ENCODE peak calls at places on chromosomes 2 and 18, in seven cellular contexts. One of them, this sample, is unnamed.

GRCh38 chr2:112623913-112624777 is 21.6 kb upstream of the SLC20A1 start:
- DNase-seq in bronchial epithelial cell: peak; percentile 98
- DNase-seq in nephron progenitor cell: no peak
- DNase-seq in endothelial cell: no peak
- DNase-seq in PC-9: peak; percentile 96
- DNase-seq in dorsolateral prefrontal cortex: no peak
- DNase-seq in CD4-positive, alpha-beta T cell: peak; percentile 75
- DNase-seq in this sample: peak; percentile 79

GRCh38 chr2:174683392-174683759 is 80.9 kb downstream of the CHRNA1 start:
- DNase-seq in nephron progenitor cell: no peak
- DNase-seq in PC-9: no peak
- DNase-seq in endothelial cell: no peak
- DNase-seq in CD4-positive, alpha-beta T cell: no peak
- DNase-seq in dorsolateral prefrontal cortex: no peak
- DNase-seq in bronchial epithelial cell: peak; percentile 35
- DNase-seq in this sample: no peak

GRCh38 chr2:238220892-238221521 is 17.5 kb upstream of the ILKAP start:
- DNase-seq in nephron progenitor cell: no peak
- DNase-seq in PC-9: peak; percentile 30
- DNase-seq in endothelial cell: no peak
- DNase-seq in bronchial epithelial cell: no peak
- DNase-seq in CD4-positive, alpha-beta T cell: no peak
- DNase-seq in dorsolateral prefrontal cortex: peak; percentile 69
- DNase-seq in this sample: no peak

GRCh38 chr18:63131106-63131943 is 188.2 kb downstream of the BCL2 start:
- DNase-seq in CD4-positive, alpha-beta T cell: peak; percentile 52
- DNase-seq in PC-9: no peak
- DNase-seq in dorsolateral prefrontal cortex: no peak
- DNase-seq in bronchial epithelial cell: peak; percentile 34
- DNase-seq in nephron progenitor cell: no peak
- DNase-seq in endothelial cell: peak; percentile 28
- DNase-seq in this sample: peak; percentile 56

GRCh38 chr2:204010611-204011560 is 74.3 kb downstream of the ICOS start:
- DNase-seq in dorsolateral prefrontal cortex: no peak
- DNase-seq in CD4-positive, alpha-beta T cell: no peak
- DNase-seq in bronchial epithelial cell: peak; percentile 75
- DNase-seq in endothelial cell: no peak
- DNase-seq in nephron progenitor cell: no peak
- DNase-seq in PC-9: no peak
- DNase-seq in this sample: no peak

GRCh38 chr2:67260348-67261277 is 136.5 kb upstream of the ETAA1 start:
- DNase-seq in dorsolateral prefrontal cortex: no peak
- DNase-seq in endothelial cell: no peak
- DNase-seq in bronchial epithelial cell: peak; percentile 82
- DNase-seq in nephron progenitor cell: no peak
- DNase-seq in CD4-positive, alpha-beta T cell: no peak
- DNase-seq in PC-9: no peak
- DNase-seq in this sample: no peak

GRCh38 chr2:132416080-132416911 is at the start of gene GPR39:
- DNase-seq in endothelial cell: peak; percentile 45
- DNase-seq in CD4-positive, alpha-beta T cell: no peak
- DNase-seq in nephron progenitor cell: peak; percentile 81
- DNase-seq in dorsolateral prefrontal cortex: peak; percentile 59
- DNase-seq in PC-9: peak; percentile 97
- DNase-seq in bronchial epithelial cell: peak; percentile 97
- DNase-seq in this sample: peak; percentile 97

GRCh38 chr2:182858671-182859070 is 7.8 kb downstream of the FRZB start:
- DNase-seq in PC-9: peak; percentile 45
- DNase-seq in bronchial epithelial cell: no peak
- DNase-seq in dorsolateral prefrontal cortex: no peak
- DNase-seq in endothelial cell: no peak
- DNase-seq in CD4-positive, alpha-beta T cell: no peak
- DNase-seq in nephron progenitor cell: no peak
- DNase-seq in this sample: no peak

GRCh38 chr2:240643093-240643810 is 18.0 kb downstream of the GPR35 start:
- DNase-seq in PC-9: no peak
- DNase-seq in endothelial cell: no peak
- DNase-seq in dorsolateral prefrontal cortex: no peak
- DNase-seq in nephron progenitor cell: no peak
- DNase-seq in bronchial epithelial cell: no peak
- DNase-seq in CD4-positive, alpha-beta T cell: no peak
- DNase-seq in this sample: no peak

GRCh38 chr2:54470241-54470938 is 14.3 kb downstream of the SPTBN1 start:
- DNase-seq in bronchial epithelial cell: peak; percentile 50
- DNase-seq in CD4-positive, alpha-beta T cell: no peak
- DNase-seq in nephron progenitor cell: no peak
- DNase-seq in dorsolateral prefrontal cortex: no peak
- DNase-seq in PC-9: no peak
- DNase-seq in endothelial cell: no peak
- DNase-seq in this sample: no peak

GRCh38 chr2:28348921-28349320 is 43.7 kb upstream of the FOSL2 start:
- DNase-seq in dorsolateral prefrontal cortex: no peak
- DNase-seq in bronchial epithelial cell: no peak
- DNase-seq in PC-9: no peak
- DNase-seq in nephron progenitor cell: no peak
- DNase-seq in CD4-positive, alpha-beta T cell: no peak
- DNase-seq in endothelial cell: no peak
- DNase-seq in this sample: no peak

GRCh38 chr2:74819702-74820101 is 14.2 kb upstream of the HK2 start:
- DNase-seq in endothelial cell: no peak
- DNase-seq in PC-9: no peak
- DNase-seq in CD4-positive, alpha-beta T cell: no peak
- DNase-seq in nephron progenitor cell: no peak
- DNase-seq in dorsolateral prefrontal cortex: no peak
- DNase-seq in bronchial epithelial cell: no peak
- DNase-seq in this sample: no peak

GRCh38 chr2:223041527-223042109 is 10.4 kb upstream of the KCNE4 start:
- DNase-seq in PC-9: peak; percentile 90
- DNase-seq in bronchial epithelial cell: peak; percentile 92
- DNase-seq in nephron progenitor cell: peak; percentile 29
- DNase-seq in dorsolateral prefrontal cortex: peak; percentile 65
- DNase-seq in CD4-positive, alpha-beta T cell: no peak
- DNase-seq in endothelial cell: no peak
- DNase-seq in this sample: peak; percentile 82

GRCh38 chr2:12097860-12098259 is 351.4 kb downstream of the LPIN1 start:
- DNase-seq in bronchial epithelial cell: peak; percentile 15
- DNase-seq in CD4-positive, alpha-beta T cell: no peak
- DNase-seq in endothelial cell: no peak
- DNase-seq in nephron progenitor cell: no peak
- DNase-seq in PC-9: no peak
- DNase-seq in dorsolateral prefrontal cortex: no peak
- DNase-seq in this sample: no peak

DNA sequence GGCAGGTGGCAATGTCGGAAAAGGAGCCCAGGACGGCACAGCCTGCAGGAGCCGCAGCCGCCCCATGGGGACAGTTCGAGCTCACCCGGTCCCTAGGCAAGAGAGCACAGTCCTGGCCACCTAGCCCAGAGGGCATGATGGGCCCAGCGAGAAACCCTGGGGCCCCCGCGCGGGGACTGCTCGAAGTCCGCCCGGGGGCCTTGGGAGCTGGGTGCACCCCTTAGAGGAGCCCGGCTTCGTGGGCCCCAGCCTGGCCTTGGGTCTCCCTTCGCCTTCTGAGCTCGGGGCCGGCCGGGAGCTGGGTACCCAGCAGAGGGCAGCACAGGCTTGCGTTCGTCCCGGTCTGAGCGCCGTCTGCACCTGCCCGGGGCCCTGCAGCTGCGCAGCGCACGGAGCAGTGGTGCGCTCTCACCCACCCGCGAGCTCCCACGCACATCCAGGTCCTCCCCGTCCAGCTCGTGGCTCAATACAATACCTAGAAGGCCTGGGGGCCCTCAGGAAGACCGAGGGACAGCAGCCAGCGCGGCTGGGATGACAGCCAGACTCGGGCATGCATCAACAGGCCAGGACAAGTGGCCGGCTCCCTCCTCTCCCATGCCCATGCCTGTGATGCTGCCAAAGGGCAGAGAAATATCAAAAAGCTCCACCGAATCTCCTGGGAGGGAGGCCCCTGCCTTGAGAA is 96.2 kb upstream of the ZNF532 start:
- DNase-seq in nephron progenitor cell: peak; percentile 87
- DNase-seq in PC-9: no peak
- DNase-seq in dorsolateral prefrontal cortex: peak; percentile 86
- DNase-seq in CD4-positive, alpha-beta T cell: peak; percentile 76
- DNase-seq in endothelial cell: peak; percentile 86
- DNase-seq in bronchial epithelial cell: peak; percentile 87
- DNase-seq in this sample: peak; percentile 90
- TF ChIP-seq CTCF in nephron progenitor cell: peak; percentile 89
- TF ChIP-seq CTCF in PC-9: peak; percentile 84
- TF ChIP-seq CTCF in dorsolateral prefrontal cortex: peak; percentile 93
- TF ChIP-seq CTCF in CD4-positive, alpha-beta T cell: peak; percentile 67
- TF ChIP-seq CTCF in endothelial cell: peak; percentile 75
- TF ChIP-seq CTCF in bronchial epithelial cell: peak; percentile 91
- TF ChIP-seq CTCF in this sample: peak; percentile 85

GRCh38 chr2:23404426-23404825 is 19.4 kb downstream of the KLHL29 start:
- DNase-seq in nephron progenitor cell: no peak
- DNase-seq in bronchial epithelial cell: peak; percentile 67
- DNase-seq in endothelial cell: peak; percentile 44
- DNase-seq in PC-9: peak; percentile 59
- DNase-seq in dorsolateral prefrontal cortex: no peak
- DNase-seq in CD4-positive, alpha-beta T cell: no peak
- DNase-seq in this sample: peak; percentile 36
- TF ChIP-seq CTCF in nephron progenitor cell: no peak
- TF ChIP-seq CTCF in bronchial epithelial cell: no peak
- TF ChIP-seq CTCF in endothelial cell: no peak
- TF ChIP-seq CTCF in PC-9: no peak
- TF ChIP-seq CTCF in dorsolateral prefrontal cortex: peak; percentile 72
- TF ChIP-seq CTCF in CD4-positive, alpha-beta T cell: no peak
- TF ChIP-seq CTCF in this sample: no peak

GRCh38 chr2:45002661-45003210 is 6.5 kb downstream of the SIX2 start:
- DNase-seq in CD4-positive, alpha-beta T cell: no peak
- DNase-seq in dorsolateral prefrontal cortex: no peak
- DNase-seq in nephron progenitor cell: no peak
- DNase-seq in endothelial cell: no peak
- DNase-seq in PC-9: no peak
- DNase-seq in bronchial epithelial cell: no peak
- DNase-seq in this sample: no peak

GRCh38 chr2:45000921-45001628 is 8.2 kb downstream of the SIX2 start:
- DNase-seq in PC-9: no peak
- DNase-seq in nephron progenitor cell: peak; percentile 64
- DNase-seq in dorsolateral prefrontal cortex: no peak
- DNase-seq in bronchial epithelial cell: no peak
- DNase-seq in CD4-positive, alpha-beta T cell: no peak
- DNase-seq in endothelial cell: peak; percentile 57
- DNase-seq in this sample: peak; percentile 28

GRCh38 chr2:45000341-45000901 is 8.8 kb downstream of the SIX2 start:
- DNase-seq in nephron progenitor cell: peak; percentile 69
- DNase-seq in CD4-positive, alpha-beta T cell: no peak
- DNase-seq in endothelial cell: peak; percentile 38
- DNase-seq in PC-9: no peak
- DNase-seq in dorsolateral prefrontal cortex: no peak
- DNase-seq in bronchial epithelial cell: no peak
- DNase-seq in this sample: no peak

GRCh38 chr2:45003586-45004568 is 5.4 kb downstream of the SIX2 start:
- DNase-seq in PC-9: no peak
- DNase-seq in nephron progenitor cell: peak; percentile 41
- DNase-seq in endothelial cell: no peak
- DNase-seq in bronchial epithelial cell: no peak
- DNase-seq in CD4-positive, alpha-beta T cell: no peak
- DNase-seq in dorsolateral prefrontal cortex: no peak
- DNase-seq in this sample: no peak

DNA sequence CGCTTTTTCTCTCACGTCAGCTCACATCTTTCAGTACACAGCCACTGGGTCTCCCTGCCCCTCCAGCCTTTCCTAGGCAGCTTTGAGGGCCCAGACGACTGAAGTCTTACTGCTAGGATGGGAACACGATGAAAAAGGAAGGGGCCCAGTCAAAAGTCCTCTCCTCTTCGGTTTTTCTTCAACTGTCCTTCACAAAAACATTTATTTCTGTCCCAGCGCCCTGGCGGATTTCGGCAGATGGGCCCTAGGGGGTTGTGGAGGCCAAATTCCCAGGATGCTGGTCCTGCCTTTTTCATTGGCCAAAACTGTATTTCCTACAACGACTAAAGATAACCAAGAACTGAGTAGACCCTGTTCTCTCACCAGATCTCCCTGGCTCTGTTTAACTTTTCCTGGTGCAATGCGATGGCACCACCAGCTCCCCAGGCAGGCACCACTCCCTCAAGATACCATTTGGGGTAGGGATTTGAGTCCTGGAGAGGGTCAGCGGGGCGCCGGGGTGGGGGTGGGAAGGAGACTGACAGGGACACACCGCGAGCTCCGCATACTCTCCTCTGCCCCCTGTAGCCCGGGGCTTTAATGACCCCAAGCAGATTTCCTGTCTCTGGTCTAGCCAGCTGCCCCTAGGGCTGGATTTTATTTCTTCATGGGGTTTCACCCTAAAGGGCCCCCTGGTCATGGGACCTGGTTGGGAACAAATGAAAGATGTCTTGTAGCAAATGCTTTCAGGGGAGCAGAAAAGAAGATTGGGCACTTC is 7.4 kb downstream of the SIX2 start:
- DNase-seq in bronchial epithelial cell: no peak
- DNase-seq in endothelial cell: no peak
- DNase-seq in PC-9: no peak
- DNase-seq in dorsolateral prefrontal cortex: no peak
- DNase-seq in nephron progenitor cell: no peak
- DNase-seq in CD4-positive, alpha-beta T cell: no peak
- DNase-seq in this sample: peak; percentile 17
- TF ChIP-seq CTCF in bronchial epithelial cell: no peak
- TF ChIP-seq CTCF in endothelial cell: peak; percentile 3
- TF ChIP-seq CTCF in PC-9: no peak
- TF ChIP-seq CTCF in dorsolateral prefrontal cortex: no peak
- TF ChIP-seq CTCF in nephron progenitor cell: no peak
- TF ChIP-seq CTCF in CD4-positive, alpha-beta T cell: no peak
- TF ChIP-seq CTCF in this sample: no peak

GRCh38 chr18:48752478-48752877 is 198.3 kb downstream of the SMAD7 start:
- DNase-seq in nephron progenitor cell: no peak
- DNase-seq in PC-9: no peak
- DNase-seq in CD4-positive, alpha-beta T cell: no peak
- DNase-seq in endothelial cell: no peak
- DNase-seq in bronchial epithelial cell: no peak
- DNase-seq in dorsolateral prefrontal cortex: no peak
- DNase-seq in this sample: no peak

GRCh38 chr18:48750485-48751175 is 200.1 kb downstream of the SMAD7 start:
- DNase-seq in nephron progenitor cell: no peak
- DNase-seq in dorsolateral prefrontal cortex: no peak
- DNase-seq in PC-9: no peak
- DNase-seq in CD4-positive, alpha-beta T cell: no peak
- DNase-seq in bronchial epithelial cell: no peak
- DNase-seq in endothelial cell: no peak
- DNase-seq in this sample: no peak

GRCh38 chr18:48752928-48753327 is 197.8 kb downstream of the SMAD7 start:
- DNase-seq in dorsolateral prefrontal cortex: no peak
- DNase-seq in bronchial epithelial cell: no peak
- DNase-seq in PC-9: no peak
- DNase-seq in nephron progenitor cell: no peak
- DNase-seq in endothelial cell: no peak
- DNase-seq in CD4-positive, alpha-beta T cell: no peak
- DNase-seq in this sample: no peak

GRCh38 chr18:48751727-48752468 is 198.9 kb downstream of the SMAD7 start:
- DNase-seq in nephron progenitor cell: no peak
- DNase-seq in bronchial epithelial cell: no peak
- DNase-seq in dorsolateral prefrontal cortex: no peak
- DNase-seq in PC-9: no peak
- DNase-seq in endothelial cell: no peak
- DNase-seq in CD4-positive, alpha-beta T cell: no peak
- DNase-seq in this sample: no peak

DNA sequence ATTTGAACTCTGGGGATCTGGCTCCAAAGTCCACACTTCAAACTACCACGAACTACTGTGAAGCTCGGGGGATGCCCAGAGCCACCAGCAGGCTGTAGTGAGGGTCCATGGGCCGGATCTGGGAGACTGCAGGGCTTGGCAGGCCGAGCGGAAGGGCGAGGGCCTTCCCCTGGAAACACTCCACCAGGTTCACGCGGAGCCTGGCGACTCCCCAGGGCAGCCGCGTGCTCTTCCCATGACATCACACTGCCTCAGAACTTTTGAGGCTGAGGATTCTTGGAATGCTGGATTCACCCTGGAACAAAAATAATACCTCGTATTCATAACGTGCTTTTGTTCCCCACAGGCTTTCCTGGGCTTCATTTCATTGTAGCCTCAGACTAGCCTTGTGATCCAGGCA is 201.0 kb downstream of the SMAD7 start:
- DNase-seq in endothelial cell: no peak
- DNase-seq in nephron progenitor cell: no peak
- DNase-seq in bronchial epithelial cell: no peak
- DNase-seq in dorsolateral prefrontal cortex: no peak
- DNase-seq in CD4-positive, alpha-beta T cell: no peak
- DNase-seq in PC-9: no peak
- DNase-seq in this sample: no peak
- TF ChIP-seq CTCF in endothelial cell: no peak
- TF ChIP-seq CTCF in nephron progenitor cell: no peak
- TF ChIP-seq CTCF in bronchial epithelial cell: no peak
- TF ChIP-seq CTCF in dorsolateral prefrontal cortex: no peak
- TF ChIP-seq CTCF in CD4-positive, alpha-beta T cell: no peak
- TF ChIP-seq CTCF in PC-9: no peak
- TF ChIP-seq CTCF in this sample: no peak